ENCODE peak calls at places on chromosomes 7 and 10, in five cellular contexts. Z is mucosa of descending colon, X is fibroblast of lung, F is A549, K is tibial nerve. Y is an unnamed sample. For H3K9me3 and H3K4me1, the result is how much of the 10 kb centered on the place peaks cover.

GRCh38 chr7:121204537-121204936 is 124.3 kb upstream of the WNT16 start:
- DNase-seq in Z (no peak), K (no peak), X (peak), F (no peak), Y (no peak)

GRCh38 chr10:35908451-35908850 is 266.4 kb upstream of the FZD8 start:
- DNase-seq in Z (no peak), K (no peak), X (peak), F (no peak), Y (no peak)

GRCh38 chr10:63206997-63207952 is 74.1 kb downstream of the NRBF2 start:
- DNase-seq in F (no peak), Z (no peak), X (peak), K (peak), Y (no peak)

GRCh38 chr7:44289341-44290249 is 35.8 kb downstream of the CAMK2B start:
- DNase-seq in X (no peak), Z (peak), F (no peak), K (no peak), Y (no peak)

GRCh38 chr7:28269700-28270361 is 89.2 kb upstream of the JAZF1 start:
- DNase-seq in F (no peak), X (no peak), K (no peak), Z (no peak), Y (no peak)

GRCh38 chr10:123858039-123858740 is 33.4 kb downstream of the CPXM2 start:
- DNase-seq in F (no peak), K (no peak), Z (no peak), X (no peak), Y (no peak)

GRCh38 chr10:13993634-13994033 is 337.1 kb downstream of the FRMD4A start:
- DNase-seq in Z (no peak), F (no peak), X (no peak), K (no peak), Y (no peak)

GRCh38 chr10:128040681-128041080 is 85.5 kb downstream of the MKI67 start:
- DNase-seq in F (no peak), X (no peak), K (no peak), Z (no peak), Y (no peak)

GRCh38 chr10:110865184-110865803 is 6.4 kb upstream of the PDCD4 start:
- DNase-seq in F (no peak), K (no peak), Z (no peak), X (peak), Y (no peak)

GRCh38 chr10:103470755-103471653 is 8.0 kb downstream of the CALHM3 start:
- DNase-seq in X (peak), F (no peak), Z (peak), K (peak), Y (peak)

GRCh38 chr7:109460296-109460695 is 890.6 kb downstream of the DNAJB9 start:
- DNase-seq in K (no peak), Z (no peak), F (no peak), X (no peak), Y (no peak)

GRCh38 chr10:48437546-48437945 is 131.1 kb downstream of the MAPK8 start:
- DNase-seq in Z (no peak), F (no peak), K (no peak), X (no peak), Y (no peak)

GRCh38 chr7:34138483-34138882 is 233.1 kb downstream of the BMPER start:
- DNase-seq in F (no peak), K (no peak), X (no peak), Z (no peak), Y (no peak)

GRCh38 chr7:45888993-45889366 is 692 bp downstream of the IGFBP1 start:
- DNase-seq in X (no peak), Z (no peak), F (peak), K (no peak), Y (no peak)

GRCh38 chr10:122911889-122912484 is 1.6 kb downstream of the FAM24A start:
- DNase-seq in F (peak), Z (peak), X (peak), K (no peak), Y (peak)

GRCh38 chr10:62528441-62528840 is 154.3 kb downstream of the ZNF365 start:
- DNase-seq in F (no peak), K (no peak), X (no peak), Z (no peak), Y (no peak)

GRCh38 chr7:235576-236395 is 43.4 kb downstream of the FAM20C start:
- DNase-seq in X (peak), F (no peak), Z (no peak), K (no peak), Y (no peak)

GRCh38 chr10:33542747-33543505 is 208.5 kb upstream of the NRP1 start:
- DNase-seq in K (no peak), Z (no peak), X (peak), F (no peak), Y (no peak)

GRCh38 chr7:2566890-2567662 is 8.3 kb downstream of the IQCE start:
- DNase-seq in X (peak), F (no peak), K (no peak), Z (peak), Y (no peak)

GRCh38 chr7:4610768-4611467 is 71.2 kb upstream of the FOXK1 start:
- DNase-seq in F (peak), Z (peak), X (peak), K (peak), Y (peak)

GRCh38 chr7:81684513-81685262 is 85.2 kb downstream of the HGF start:
- DNase-seq in Z (peak), F (peak), X (peak), K (peak), Y (no peak)

GRCh38 chr7:47256016-47256415 is 325.9 kb downstream of the TNS3 start:
- DNase-seq in K (no peak), Z (no peak), X (no peak), F (no peak), Y (no peak)

GRCh38 chr7:97187067-97187466 is 69.6 kb downstream of the SDHAF3 start:
- DNase-seq in F (no peak), Z (no peak), K (no peak), X (peak), Y (no peak)

DNA sequence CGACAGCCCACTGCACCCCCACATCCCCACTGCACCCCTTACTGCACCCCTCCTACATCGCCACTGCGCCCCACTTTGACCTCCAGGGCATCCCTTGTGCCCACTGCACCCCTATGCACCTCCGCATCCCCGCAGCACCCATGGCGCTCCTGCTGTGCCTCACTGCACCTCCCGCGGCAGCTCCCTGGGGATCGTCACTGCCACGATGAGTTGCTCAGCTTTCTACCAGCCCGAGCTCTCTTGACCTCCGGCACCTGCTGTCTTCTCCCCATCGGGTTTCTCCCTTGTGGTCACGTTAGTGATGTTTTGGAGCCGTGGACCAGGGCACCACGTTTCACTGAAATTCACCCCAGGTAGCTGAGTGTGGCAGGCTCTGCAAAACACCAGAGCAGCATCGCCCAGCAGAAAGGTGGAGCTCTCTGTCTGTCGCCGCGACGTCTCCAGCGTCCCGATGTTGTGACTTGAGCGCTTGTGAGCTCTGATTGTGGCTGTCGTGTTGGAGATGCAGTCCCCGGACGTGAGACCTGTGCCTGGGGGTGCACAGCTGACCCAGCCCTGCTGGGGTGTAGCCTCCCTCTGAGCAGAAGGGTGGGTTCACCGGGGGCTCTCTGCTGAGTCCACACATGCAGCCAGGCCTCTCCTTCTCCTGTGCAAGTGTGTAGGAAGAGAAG is 147.7 kb downstream of the DNAJB6 start:
- DNase-seq in X (no peak), K (no peak), Z (no peak), F (no peak), Y (no peak)
- H3K9me3 ChIP-seq in X (under half), K (under half), Z (under half), F (under half), Y (under half)

DNA sequence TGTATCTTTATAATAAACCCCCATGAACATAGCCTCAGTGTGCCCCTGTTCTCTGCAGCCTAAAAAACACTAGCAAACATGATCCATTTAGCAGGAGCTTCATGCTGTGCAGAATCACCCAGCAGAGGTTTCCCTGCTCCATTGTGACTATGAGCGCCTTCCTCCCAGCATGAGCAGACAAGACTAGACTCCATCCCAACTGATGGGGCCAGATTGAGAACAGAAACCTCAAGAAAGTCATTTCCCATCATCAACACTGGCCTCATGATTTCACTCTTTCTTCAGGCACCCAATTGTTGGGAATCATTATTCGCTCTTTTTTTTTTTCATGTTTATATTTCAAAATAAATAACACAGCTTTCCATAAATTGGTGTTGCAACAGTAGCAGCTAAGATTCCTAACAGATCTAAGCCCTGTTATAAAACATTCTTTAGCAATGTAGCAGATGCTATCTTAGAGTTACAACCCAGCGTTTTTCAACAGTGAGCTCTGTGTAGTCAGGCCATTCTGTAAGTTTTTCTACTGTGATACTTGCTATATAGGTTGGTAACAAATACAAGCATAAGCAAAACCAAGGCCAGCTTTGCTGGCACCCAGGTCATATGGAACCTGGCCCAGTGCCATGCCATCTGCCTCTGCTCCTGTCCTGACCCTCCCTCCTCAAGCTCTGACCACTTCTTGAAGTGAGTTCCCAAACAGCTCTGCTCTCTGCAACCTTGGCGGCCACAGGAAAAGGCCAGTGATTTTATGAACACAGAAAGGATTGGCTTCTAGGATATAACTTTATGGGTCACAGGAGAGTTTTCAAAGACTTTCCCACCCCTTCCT is 13.0 kb downstream of the NOD1 start:
- DNase-seq in X (peak), K (no peak), F (no peak), Z (no peak), Y (no peak)
- H3K4me1 ChIP-seq in X (under half), K (half or more), F (half or more), Z (under half), Y (under half)

DNA sequence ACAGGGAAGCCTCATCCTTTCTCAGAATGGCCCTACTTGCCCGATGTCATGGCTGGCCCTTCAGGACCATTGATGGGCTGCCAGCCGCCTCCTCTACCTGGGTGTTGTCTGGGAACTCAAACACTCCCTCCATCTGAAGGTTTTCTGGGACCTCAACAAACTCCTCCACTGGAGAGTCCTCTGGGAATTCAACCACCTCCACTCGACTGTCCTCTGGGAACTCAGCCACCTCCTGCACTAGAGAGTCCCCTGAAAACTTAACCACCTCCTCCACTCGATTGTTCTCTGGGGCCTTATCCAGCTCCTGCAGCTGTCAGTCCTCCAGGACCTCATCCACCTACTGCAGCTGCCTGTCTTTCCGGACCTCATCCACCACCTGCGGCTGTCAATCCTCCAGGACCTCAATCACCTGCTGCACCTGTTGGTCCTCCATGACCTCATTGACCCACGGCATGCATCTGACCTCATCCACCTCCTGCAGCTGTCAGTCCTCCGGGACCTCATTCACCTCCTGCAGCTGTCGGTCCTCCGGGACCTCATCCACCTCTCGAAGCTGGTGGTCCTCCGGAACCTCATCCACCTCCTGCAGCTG is 37.1 kb downstream of the MAT1A start:
- DNase-seq in F (no peak), K (no peak), Z (no peak), X (no peak), Y (no peak)
- H3K9me3 ChIP-seq in F (under half), K (under half), Z (under half), X (under half), Y (under half)

DNA sequence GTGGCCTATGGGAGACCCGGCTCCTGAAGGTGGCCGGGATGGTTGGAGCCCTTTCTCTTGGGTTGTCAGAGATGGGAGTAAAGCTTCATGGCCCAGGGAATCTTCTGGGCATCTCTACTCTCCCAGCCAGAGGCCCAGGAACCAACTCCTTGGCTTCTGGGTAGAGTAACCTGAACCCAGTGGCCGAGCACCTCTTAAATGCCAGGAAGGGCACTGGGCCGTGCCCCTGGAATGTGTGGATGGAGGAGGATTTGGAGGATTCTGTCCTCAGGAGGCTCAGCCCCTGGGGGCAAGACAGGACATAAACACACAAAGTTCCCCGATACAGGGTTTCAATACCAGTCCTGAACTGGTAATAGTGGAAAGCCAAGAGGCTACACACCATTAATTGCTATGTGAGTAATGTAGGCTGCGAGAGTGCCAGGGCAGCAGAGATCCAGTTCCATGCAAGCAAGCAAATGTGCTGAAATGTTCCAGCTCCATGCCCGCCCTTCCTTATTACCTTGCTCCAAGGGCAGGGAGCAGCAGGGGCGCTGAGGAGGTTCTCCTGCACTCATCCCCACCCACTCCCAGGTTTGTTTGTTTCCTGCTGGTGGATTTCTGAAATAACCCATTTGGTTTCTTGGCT is 1.2 kb downstream of the PALD1 start:
- DNase-seq in K (no peak), F (no peak), Z (peak), X (no peak), Y (no peak)
- H3K4me1 ChIP-seq in K (under half), F (under half), Z (under half), X (under half), Y (under half)

Y was measured in effector memory CD4-positive, alpha-beta T cell.